ENCODE peak calls at places on chromosome 17, in eight cellular contexts. One of them, this sample, is unnamed. For H3K36me3, the result is how much of the 10 kb centered on the place peaks cover.

GRCh38 chr17:46984341-46984740 is 5.3 kb upstream of the RPRML start:
- DNase-seq in HCT116: no peak
- DNase-seq in K562: no peak
- DNase-seq in GM12878: no peak
- DNase-seq in endothelial cell of umbilical vein: no peak
- DNase-seq in SK-N-SH: peak
- DNase-seq in HepG2: no peak
- DNase-seq in H1: no peak
- DNase-seq in this sample: no peak

GRCh38 chr17:49969134-49969759 is at the start of gene DLX4:
- DNase-seq in HCT116: no peak
- DNase-seq in K562: no peak
- DNase-seq in GM12878: no peak
- DNase-seq in endothelial cell of umbilical vein: no peak
- DNase-seq in SK-N-SH: peak
- DNase-seq in HepG2: no peak
- DNase-seq in H1: peak
- DNase-seq in this sample: no peak

GRCh38 chr17:864315-864714 is 82.2 kb downstream of the MRM3 start:
- DNase-seq in HCT116: no peak
- DNase-seq in K562: no peak
- DNase-seq in GM12878: no peak
- DNase-seq in endothelial cell of umbilical vein: peak
- DNase-seq in SK-N-SH: peak
- DNase-seq in HepG2: no peak
- DNase-seq in H1: no peak
- DNase-seq in this sample: no peak

GRCh38 chr17:83160443-83161297 is 81.3 kb downstream of the METRNL start:
- DNase-seq in HCT116: no peak
- DNase-seq in K562: no peak
- DNase-seq in GM12878: no peak
- DNase-seq in endothelial cell of umbilical vein: no peak
- DNase-seq in SK-N-SH: peak
- DNase-seq in HepG2: no peak
- DNase-seq in H1: no peak
- DNase-seq in this sample: no peak

GRCh38 chr17:77572851-77573250 is 385.7 kb upstream of the TNRC6C start:
- DNase-seq in HCT116: no peak
- DNase-seq in K562: no peak
- DNase-seq in GM12878: no peak
- DNase-seq in endothelial cell of umbilical vein: no peak
- DNase-seq in SK-N-SH: no peak
- DNase-seq in HepG2: no peak
- DNase-seq in H1: no peak
- DNase-seq in this sample: no peak

GRCh38 chr17:61478790-61479492 is 26.7 kb downstream of the TBX4 start:
- DNase-seq in HCT116: no peak
- DNase-seq in K562: peak
- DNase-seq in GM12878: no peak
- DNase-seq in endothelial cell of umbilical vein: no peak
- DNase-seq in SK-N-SH: no peak
- DNase-seq in HepG2: no peak
- DNase-seq in H1: peak
- DNase-seq in this sample: no peak

GRCh38 chr17:42937712-42938596 is 26.3 kb downstream of the AARSD1 start:
- DNase-seq in HCT116: peak
- DNase-seq in K562: peak
- DNase-seq in GM12878: no peak
- DNase-seq in endothelial cell of umbilical vein: peak
- DNase-seq in SK-N-SH: peak
- DNase-seq in HepG2: peak
- DNase-seq in H1: peak
- DNase-seq in this sample: no peak

GRCh38 chr17:28807925-28808641 is 34.5 kb downstream of the FAM222B start:
- DNase-seq in HCT116: peak
- DNase-seq in K562: no peak
- DNase-seq in GM12878: no peak
- DNase-seq in endothelial cell of umbilical vein: peak
- DNase-seq in SK-N-SH: no peak
- DNase-seq in HepG2: peak
- DNase-seq in H1: no peak
- DNase-seq in this sample: no peak

GRCh38 chr17:63973930-63974593 is 1.3 kb upstream of the SCN4A start:
- DNase-seq in HCT116: no peak
- DNase-seq in K562: no peak
- DNase-seq in GM12878: no peak
- DNase-seq in endothelial cell of umbilical vein: no peak
- DNase-seq in SK-N-SH: no peak
- DNase-seq in HepG2: no peak
- DNase-seq in H1: no peak
- DNase-seq in this sample: no peak

GRCh38 chr17:39923836-39924690 is 3.3 kb downstream of the ORMDL3 start:
- DNase-seq in HCT116: no peak
- DNase-seq in K562: no peak
- DNase-seq in GM12878: no peak
- DNase-seq in endothelial cell of umbilical vein: peak
- DNase-seq in SK-N-SH: no peak
- DNase-seq in HepG2: peak
- DNase-seq in H1: no peak
- DNase-seq in this sample: no peak

GRCh38 chr17:43216762-43217613 is 5.3 kb downstream of the TMEM106A start:
- DNase-seq in HCT116: no peak
- DNase-seq in K562: no peak
- DNase-seq in GM12878: no peak
- DNase-seq in endothelial cell of umbilical vein: no peak
- DNase-seq in SK-N-SH: no peak
- DNase-seq in HepG2: peak
- DNase-seq in H1: no peak
- DNase-seq in this sample: no peak

GRCh38 chr17:57356722-57357391 is 100.5 kb downstream of the MSI2 start:
- DNase-seq in HCT116: no peak
- DNase-seq in K562: no peak
- DNase-seq in GM12878: no peak
- DNase-seq in endothelial cell of umbilical vein: peak
- DNase-seq in SK-N-SH: no peak
- DNase-seq in HepG2: no peak
- DNase-seq in H1: no peak
- DNase-seq in this sample: no peak

GRCh38 chr17:63439682-63440081 is 6.4 kb downstream of the CYB561 start:
- DNase-seq in HCT116: no peak
- DNase-seq in K562: no peak
- DNase-seq in GM12878: no peak
- DNase-seq in endothelial cell of umbilical vein: peak
- DNase-seq in SK-N-SH: no peak
- DNase-seq in HepG2: no peak
- DNase-seq in H1: no peak
- DNase-seq in this sample: no peak

GRCh38 chr17:80992077-80992947 is 671 bp downstream of the CHMP6 start:
- DNase-seq in HCT116: no peak
- DNase-seq in K562: no peak
- DNase-seq in GM12878: no peak
- DNase-seq in endothelial cell of umbilical vein: no peak
- DNase-seq in SK-N-SH: peak
- DNase-seq in HepG2: no peak
- DNase-seq in H1: no peak
- DNase-seq in this sample: no peak

GRCh38 chr17:21573961-21574610 is 118.2 kb upstream of the KCNJ18 start:
- DNase-seq in HCT116: no peak
- DNase-seq in K562: peak
- DNase-seq in GM12878: no peak
- DNase-seq in endothelial cell of umbilical vein: peak
- DNase-seq in SK-N-SH: peak
- DNase-seq in HepG2: no peak
- DNase-seq in H1: no peak
- DNase-seq in this sample: no peak

GRCh38 chr17:40417258-40417608 is 463 bp downstream of the TOP2A start:
- DNase-seq in HCT116: no peak
- DNase-seq in K562: peak
- DNase-seq in GM12878: no peak
- DNase-seq in endothelial cell of umbilical vein: no peak
- DNase-seq in SK-N-SH: no peak
- DNase-seq in HepG2: peak
- DNase-seq in H1: no peak
- DNase-seq in this sample: no peak

DNA sequence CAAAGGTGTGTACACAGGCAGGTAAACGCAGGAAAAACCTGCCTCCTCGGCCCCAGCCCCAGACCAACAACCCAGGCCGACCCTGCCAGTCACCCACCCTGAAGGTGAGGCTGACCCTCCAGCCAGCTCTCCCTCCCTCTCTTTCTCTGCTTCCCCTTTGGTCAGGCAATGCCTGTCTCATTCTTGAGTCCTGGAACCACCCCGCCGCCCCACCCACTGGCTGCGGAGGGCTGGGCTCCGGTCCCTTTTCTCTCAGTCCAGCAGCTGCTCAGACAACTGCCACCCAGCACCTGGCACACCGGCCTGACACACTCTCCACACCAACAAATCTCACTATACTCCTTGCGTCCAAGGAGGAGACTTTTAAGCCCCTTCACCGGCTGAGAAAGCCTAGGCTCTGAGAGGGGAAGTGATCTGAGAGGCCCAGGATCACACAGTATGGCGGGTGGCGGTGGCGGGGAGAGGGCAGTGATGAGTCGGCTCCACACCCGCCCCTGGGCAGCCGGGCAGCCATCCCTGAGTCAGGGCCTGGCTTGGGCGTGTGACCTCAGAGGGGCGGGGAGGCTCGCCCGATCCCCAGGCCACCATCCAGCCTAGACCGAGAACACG is 687 bp downstream of the FLII start:
- DNase-seq in HCT116: no peak
- DNase-seq in K562: peak
- DNase-seq in GM12878: no peak
- DNase-seq in endothelial cell of umbilical vein: peak
- DNase-seq in SK-N-SH: peak
- DNase-seq in HepG2: peak
- DNase-seq in H1: no peak
- DNase-seq in this sample: no peak
- TF ChIP-seq POLR2AphosphoS5 in HCT116: peak
- TF ChIP-seq POLR2AphosphoS5 in K562: no peak
- TF ChIP-seq POLR2AphosphoS5 in GM12878: peak
- TF ChIP-seq POLR2AphosphoS5 in endothelial cell of umbilical vein: peak
- TF ChIP-seq POLR2AphosphoS5 in SK-N-SH: no peak
- TF ChIP-seq POLR2AphosphoS5 in HepG2: peak
- TF ChIP-seq POLR2AphosphoS5 in H1: no peak
- TF ChIP-seq POLR2AphosphoS5 in this sample: no peak

DNA sequence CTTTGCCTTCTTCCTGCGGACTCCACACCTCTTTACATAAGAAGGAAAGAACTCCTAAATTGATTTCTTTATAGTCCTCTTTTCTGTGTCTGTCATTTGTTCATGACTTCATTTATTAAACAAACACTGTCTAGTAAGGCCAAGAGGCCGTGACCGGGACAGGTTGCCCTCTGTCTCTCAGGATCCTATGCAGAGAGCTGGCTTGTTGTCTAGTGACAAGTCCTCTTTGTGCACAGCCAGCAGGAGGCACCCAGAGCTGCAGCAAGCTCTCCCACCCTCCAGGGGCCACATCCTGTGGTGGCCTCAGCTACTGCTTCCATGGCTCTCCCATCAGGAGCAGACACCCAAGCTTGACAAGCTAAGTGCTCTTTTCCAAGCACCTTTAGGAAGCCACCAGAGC is 50.6 kb downstream of the PLD6 start:
- DNase-seq in HCT116: no peak
- DNase-seq in K562: no peak
- DNase-seq in GM12878: no peak
- DNase-seq in endothelial cell of umbilical vein: no peak
- DNase-seq in SK-N-SH: no peak
- DNase-seq in HepG2: peak
- DNase-seq in H1: no peak
- DNase-seq in this sample: no peak
- H3K9ac ChIP-seq in HCT116: no peak
- H3K9ac ChIP-seq in K562: no peak
- H3K9ac ChIP-seq in GM12878: no peak
- H3K9ac ChIP-seq in endothelial cell of umbilical vein: no peak
- H3K9ac ChIP-seq in SK-N-SH: no peak
- H3K9ac ChIP-seq in HepG2: no peak
- H3K9ac ChIP-seq in H1: no peak
- H3K9ac ChIP-seq in this sample: no peak

GRCh38 chr17:37180371-37180770 is 195.4 kb upstream of the C17orf78 start:
- DNase-seq in HCT116: no peak
- DNase-seq in K562: no peak
- DNase-seq in GM12878: no peak
- DNase-seq in endothelial cell of umbilical vein: no peak
- DNase-seq in SK-N-SH: no peak
- DNase-seq in HepG2: no peak
- DNase-seq in H1: no peak
- DNase-seq in this sample: no peak
- H3K36me3 ChIP-seq in HCT116: under half
- H3K36me3 ChIP-seq in K562: half or more
- H3K36me3 ChIP-seq in GM12878: under half
- H3K36me3 ChIP-seq in endothelial cell of umbilical vein: under half
- H3K36me3 ChIP-seq in SK-N-SH: under half
- H3K36me3 ChIP-seq in HepG2: under half
- H3K36me3 ChIP-seq in H1: under half
- H3K36me3 ChIP-seq in this sample: under half

GRCh38 chr17:2264023-2264860 is 39.3 kb downstream of the SMG6 start:
- DNase-seq in HCT116: no peak
- DNase-seq in K562: no peak
- DNase-seq in GM12878: no peak
- DNase-seq in endothelial cell of umbilical vein: peak
- DNase-seq in SK-N-SH: no peak
- DNase-seq in HepG2: no peak
- DNase-seq in H1: no peak
- DNase-seq in this sample: no peak

GRCh38 chr17:2266045-2266864 is 37.3 kb downstream of the SMG6 start:
- DNase-seq in HCT116: no peak
- DNase-seq in K562: no peak
- DNase-seq in GM12878: peak
- DNase-seq in endothelial cell of umbilical vein: peak
- DNase-seq in SK-N-SH: no peak
- DNase-seq in HepG2: no peak
- DNase-seq in H1: no peak
- DNase-seq in this sample: no peak

GRCh38 chr17:2259769-2260536 is 43.6 kb downstream of the SMG6 start:
- DNase-seq in HCT116: no peak
- DNase-seq in K562: no peak
- DNase-seq in GM12878: peak
- DNase-seq in endothelial cell of umbilical vein: no peak
- DNase-seq in SK-N-SH: no peak
- DNase-seq in HepG2: no peak
- DNase-seq in H1: no peak
- DNase-seq in this sample: no peak

GRCh38 chr17:2263183-2263954 is 40.2 kb downstream of the SMG6 start:
- DNase-seq in HCT116: no peak
- DNase-seq in K562: no peak
- DNase-seq in GM12878: no peak
- DNase-seq in endothelial cell of umbilical vein: no peak
- DNase-seq in SK-N-SH: no peak
- DNase-seq in HepG2: no peak
- DNase-seq in H1: no peak
- DNase-seq in this sample: no peak

DNA sequence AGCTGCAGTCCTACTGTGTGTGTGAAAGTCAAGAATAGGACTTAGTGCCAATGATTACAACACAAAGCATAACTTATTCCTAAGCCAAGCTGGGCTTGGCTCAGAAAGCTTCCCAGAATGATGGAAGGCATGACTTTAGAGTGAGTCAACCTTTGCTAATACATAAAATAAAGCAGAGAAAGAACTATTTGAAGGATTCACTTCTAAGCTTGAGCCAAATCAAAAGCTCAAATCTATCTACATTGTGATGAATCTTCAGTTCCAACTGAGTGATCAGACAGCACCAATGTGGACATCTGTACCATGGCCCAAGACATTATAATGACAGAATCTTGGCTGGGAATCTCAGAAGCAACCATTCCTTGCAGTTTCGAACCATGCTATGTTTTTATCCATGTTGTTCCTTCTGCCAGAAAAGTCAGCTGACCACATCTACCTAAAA is 41.4 kb downstream of the SMG6 start:
- DNase-seq in HCT116: no peak
- DNase-seq in K562: no peak
- DNase-seq in GM12878: no peak
- DNase-seq in endothelial cell of umbilical vein: no peak
- DNase-seq in SK-N-SH: no peak
- DNase-seq in HepG2: no peak
- DNase-seq in H1: no peak
- DNase-seq in this sample: no peak
- TF ChIP-seq POLR2AphosphoS5 in HCT116: no peak
- TF ChIP-seq POLR2AphosphoS5 in K562: no peak
- TF ChIP-seq POLR2AphosphoS5 in GM12878: no peak
- TF ChIP-seq POLR2AphosphoS5 in endothelial cell of umbilical vein: no peak
- TF ChIP-seq POLR2AphosphoS5 in SK-N-SH: peak
- TF ChIP-seq POLR2AphosphoS5 in HepG2: no peak
- TF ChIP-seq POLR2AphosphoS5 in H1: no peak
- TF ChIP-seq POLR2AphosphoS5 in this sample: no peak